ENCODE peak calls at places on chromosomes 2 and 18, in seven cellular contexts. X is HCT116, Z is PC-9, O is psoas muscle, J is uterus, S is AG04450, I is kidney epithelial cell. B is an unnamed sample.

GRCh38 chr2:213934560-213934959 is 476.3 kb upstream of the VWC2L start:
- DNase-seq in X (no peak), Z (no peak), O (no peak), J (no peak), S (no peak), I (no peak), B (no peak)

GRCh38 chr2:230137902-230138539 is 69.3 kb upstream of the SLC16A14 start:
- DNase-seq in X (no peak), Z (no peak), O (no peak), J (no peak), S (no peak), I (peak; percentile 44), B (no peak)

GRCh38 chr2:238636269-238637073 is 209.7 kb downstream of the ASB1 start:
- DNase-seq in X (no peak), Z (peak; percentile 90), O (no peak), J (no peak), S (peak; percentile 8), I (no peak), B (no peak)

GRCh38 chr2:44553456-44553855 is 191.7 kb downstream of the CAMKMT start:
- DNase-seq in X (no peak), Z (peak; percentile 78), O (no peak), J (no peak), S (no peak), I (peak; percentile 14), B (peak; percentile 44)

GRCh38 chr2:182559623-182560022 is 132.8 kb upstream of the PDE1A start:
- DNase-seq in X (peak; percentile 4), Z (no peak), O (no peak), J (no peak), S (peak; percentile 4), I (no peak), B (no peak)

GRCh38 chr2:45932278-45932975 is 281.0 kb downstream of the PRKCE start:
- DNase-seq in X (no peak), Z (no peak), O (no peak), J (no peak), S (no peak), I (no peak), B (peak; percentile 26)

GRCh38 chr2:127566576-127566975 is 31.1 kb downstream of the MYO7B start:
- DNase-seq in X (no peak), Z (no peak), O (no peak), J (no peak), S (no peak), I (no peak), B (no peak)

GRCh38 chr2:39837856-39838453 is 58.9 kb upstream of the THUMPD2 start:
- DNase-seq in X (peak; percentile 21), Z (peak; percentile 46), O (no peak), J (no peak), S (peak; percentile 11), I (no peak), B (peak; percentile 8)

GRCh38 chr2:82994186-82994585 is 1464.9 kb downstream of the SUCLG1 start:
- DNase-seq in X (no peak), Z (no peak), O (no peak), J (no peak), S (no peak), I (no peak), B (no peak)

GRCh38 chr2:207711750-207712487 is 479 bp downstream of the CCNYL1 start:
- DNase-seq in X (no peak), Z (peak; percentile 56), O (peak; percentile 69), J (no peak), S (no peak), I (no peak), B (no peak)

GRCh38 chr18:67525328-67526110 is 9.0 kb upstream of the DSEL start:
- DNase-seq in X (no peak), Z (peak; percentile 66), O (peak; percentile 50), J (peak; percentile 63), S (peak; percentile 97), I (peak; percentile 94), B (peak; percentile 99)

GRCh38 chr18:67241292-67241691 is 275.2 kb downstream of the DSEL start:
- DNase-seq in X (no peak), Z (no peak), O (no peak), J (no peak), S (no peak), I (no peak), B (no peak)

GRCh38 chr2:10432315-10433181 is 15.6 kb downstream of the ODC1 start:
- DNase-seq in X (no peak), Z (no peak), O (peak; percentile 50), J (no peak), S (no peak), I (no peak), B (no peak)

GRCh38 chr2:45498661-45499550 is 112.2 kb downstream of the SRBD1 start:
- DNase-seq in X (no peak), Z (no peak), O (no peak), J (no peak), S (no peak), I (no peak), B (no peak)

GRCh38 chr2:162075689-162076132 is 1.7 kb upstream of the DPP4 start:
- DNase-seq in X (no peak), Z (no peak), O (no peak), J (no peak), S (no peak), I (no peak), B (no peak)

GRCh38 chr2:233267516-233268245 is 16.2 kb downstream of the ATG16L1 start:
- DNase-seq in X (no peak), Z (no peak), O (no peak), J (no peak), S (no peak), I (no peak), B (no peak)

GRCh38 chr2:120876526-120877280 is 141.0 kb downstream of the GLI2 start:
- DNase-seq in X (no peak), Z (no peak), O (peak; percentile 44), J (no peak), S (no peak), I (no peak), B (no peak)

GRCh38 chr2:157592983-157593382 is 35.7 kb downstream of the ACVR1C start:
- DNase-seq in X (no peak), Z (no peak), O (no peak), J (no peak), S (no peak), I (no peak), B (no peak)

GRCh38 chr2:37377187-37377532 is 32.7 kb downstream of the QPCT start:
- DNase-seq in X (no peak), Z (no peak), O (no peak), J (no peak), S (no peak), I (no peak), B (peak; percentile 70)

GRCh38 chr2:74261204-74261864 is 62.9 kb downstream of the MTHFD2 start:
- DNase-seq in X (peak; percentile 31), Z (peak; percentile 81), O (no peak), J (peak; percentile 21), S (no peak), I (no peak), B (no peak)

GRCh38 chr2:24342110-24342910 is 18.0 kb downstream of the ITSN2 start:
- DNase-seq in X (no peak), Z (no peak), O (no peak), J (no peak), S (no peak), I (no peak), B (no peak)

GRCh38 chr2:24334245-24334633 is 26.1 kb downstream of the ITSN2 start:
- DNase-seq in X (no peak), Z (peak; percentile 6), O (no peak), J (no peak), S (no peak), I (no peak), B (peak; percentile 60)

GRCh38 chr2:24333019-24333540 is 27.3 kb downstream of the ITSN2 start:
- DNase-seq in X (no peak), Z (no peak), O (no peak), J (no peak), S (no peak), I (no peak), B (no peak)

GRCh38 chr2:24339856-24340262 is 20.5 kb downstream of the ITSN2 start:
- DNase-seq in X (no peak), Z (no peak), O (no peak), J (no peak), S (no peak), I (no peak), B (no peak)

GRCh38 chr2:24337958-24338357 is 22.4 kb downstream of the ITSN2 start:
- DNase-seq in X (no peak), Z (no peak), O (no peak), J (no peak), S (no peak), I (no peak), B (no peak)
- TF ChIP-seq CTCF in X (no peak), Z (no peak), O (no peak), J (no peak), S (peak; percentile 19), I (no peak), B (no peak)

DNA sequence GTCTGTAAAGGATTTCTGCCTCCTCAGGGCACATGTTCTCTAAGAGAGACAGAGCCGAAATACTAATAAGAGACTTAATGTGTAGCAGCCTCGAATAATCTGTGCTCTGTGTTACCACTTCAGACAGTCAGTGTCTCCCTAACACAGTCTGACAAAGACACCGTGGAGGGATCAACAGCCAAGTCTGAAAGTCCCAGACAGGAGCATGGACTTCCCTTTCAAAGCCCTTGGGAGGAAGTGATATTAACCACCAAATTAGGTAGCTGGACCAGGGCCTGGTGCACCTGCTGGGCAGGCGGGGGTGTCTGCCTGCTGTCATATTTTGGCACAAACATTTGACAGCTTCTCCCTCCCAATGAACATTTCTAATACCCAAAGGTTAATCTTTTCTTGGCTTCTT is 45.5 kb upstream of the LYPD1 start:
- DNase-seq in X (no peak), Z (no peak), O (no peak), J (no peak), S (no peak), I (no peak), B (no peak)
- H3K4me3 ChIP-seq in X (no peak overlapping the region), Z (no peak overlapping the region), O (no peak overlapping the region), J (no peak overlapping the region), S (no peak overlapping the region), I (no peak overlapping the region), B (no peak overlapping the region)

DNA sequence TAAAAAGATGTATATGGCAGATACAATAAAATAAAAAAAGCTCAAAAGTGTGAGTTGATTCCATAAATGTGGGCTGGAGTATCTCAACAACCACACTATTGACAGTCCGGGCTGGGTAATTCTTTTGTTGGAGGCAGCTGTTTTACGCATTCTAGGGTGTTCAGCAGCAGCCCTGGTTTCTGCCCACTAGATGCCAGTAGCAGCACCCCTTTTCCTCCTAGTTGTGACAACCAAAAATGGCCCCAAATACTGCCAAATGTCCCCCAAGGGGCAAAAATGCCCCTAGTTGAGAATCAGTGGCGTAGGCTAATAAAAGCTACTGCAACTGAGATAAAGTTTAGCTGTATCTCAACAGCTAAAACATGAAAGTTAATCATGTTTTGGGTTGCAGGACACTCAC is 44.7 kb downstream of the CHMP3 start:
- DNase-seq in X (no peak), Z (no peak), O (no peak), J (no peak), S (no peak), I (no peak), B (no peak)
- TF ChIP-seq CTCF in X (peak; percentile 7), Z (no peak), O (peak; percentile 23), J (peak; percentile 15), S (peak; percentile 34), I (peak; percentile 28), B (peak; percentile 45)

GRCh38 chr2:176121377-176122111 is 975 bp upstream of the HOXD9 start:
- DNase-seq in X (no peak), Z (no peak), O (no peak), J (peak; percentile 24), S (no peak), I (no peak), B (no peak)
- H3K4me3 ChIP-seq in X (no peak overlapping the region), Z (no peak overlapping the region), O (peak overlapping the region; percentile 83), J (peak overlapping the region; percentile 78), S (no peak overlapping the region), I (peak overlapping the region; percentile 59), B (no peak overlapping the region)

B was measured in astrocyte of the cerebellum.